ENCODE peak calls at places on chromosomes 3 and 15, in four cellular contexts. C, E, F and T are unnamed samples.
A peak's percentile ranks its signal among the peaks of the same experiment; 100 is the strongest.

GRCh38 chr3:184896336-184896735 is 84.4 kb downstream of the VPS8 start:
- DNase-seq in C (no peak), E (no peak), F (no peak), T (no peak)

GRCh38 chr15:43239732-43240491 is 19.1 kb upstream of the EPB42 start:
- DNase-seq in C (no peak), E (no peak), F (no peak), T (no peak)

GRCh38 chr3:15766406-15766805 is 31.4 kb downstream of the ANKRD28 start:
- DNase-seq in C (no peak), E (no peak), F (no peak), T (no peak)

GRCh38 chr3:58473275-58473674 is 18.6 kb upstream of the KCTD6 start:
- DNase-seq in C (no peak), E (no peak), F (no peak), T (no peak)

GRCh38 chr3:174440350-174440716 is 418.8 kb upstream of the NAALADL2 start:
- DNase-seq in C (no peak), E (no peak), F (no peak), T (no peak)

GRCh38 chr3:21435871-21436270 is 315.1 kb downstream of the ZNF385D start:
- DNase-seq in C (no peak), E (no peak), F (no peak), T (no peak)

GRCh38 chr3:16550305-16550675 is 36.8 kb upstream of the RFTN1 start:
- DNase-seq in C (peak; percentile 57), E (no peak), F (no peak), T (no peak)

GRCh38 chr3:37443363-37444035 is 269.1 kb upstream of the LRRFIP2 start:
- DNase-seq in C (no peak), E (no peak), F (no peak), T (no peak)

GRCh38 chr15:68815598-68815997 is 5.1 kb downstream of the ANP32A start:
- DNase-seq in C (no peak), E (no peak), F (no peak), T (no peak)

GRCh38 chr3:188262913-188263683 is 109.1 kb downstream of the LPP start:
- DNase-seq in C (no peak), E (no peak), F (no peak), T (no peak)

GRCh38 chr3:71168043-71168720 is 415.3 kb downstream of the FOXP1 start:
- DNase-seq in C (no peak), E (no peak), F (no peak), T (no peak)

GRCh38 chr15:52010633-52011595 is 8.1 kb upstream of the MAPK6 start:
- DNase-seq in C (no peak), E (no peak), F (no peak), T (no peak)

GRCh38 chr3:27721717-27722564 is at the start of gene EOMES:
- DNase-seq in C (peak; percentile 84), E (peak; percentile 72), F (no peak), T (peak; percentile 81)

GRCh38 chr3:17982211-17982880 is 239.9 kb upstream of the TBC1D5 start:
- DNase-seq in C (no peak), E (no peak), F (no peak), T (no peak)

GRCh38 chr3:9151240-9151639 is 98.2 kb downstream of the SRGAP3 start:
- DNase-seq in C (no peak), E (no peak), F (no peak), T (no peak)

GRCh38 chr15:37793851-37794250 is 140.6 kb upstream of the TMCO5A start:
- DNase-seq in C (no peak), E (peak; percentile 60), F (no peak), T (no peak)
- TF ChIP-seq CTCF in C (peak; percentile 14), E (peak; percentile 64), F (no peak), T (no peak)

GRCh38 chr3:179687967-179688535 is 35.2 kb downstream of the USP13 start:
- DNase-seq in C (no peak), E (no peak), F (no peak), T (no peak)

GRCh38 chr3:179681492-179682263 is 28.8 kb downstream of the USP13 start:
- DNase-seq in C (no peak), E (no peak), F (no peak), T (no peak)

GRCh38 chr3:179677884-179678283 is 25.0 kb downstream of the USP13 start:
- DNase-seq in C (no peak), E (no peak), F (no peak), T (no peak)

DNA sequence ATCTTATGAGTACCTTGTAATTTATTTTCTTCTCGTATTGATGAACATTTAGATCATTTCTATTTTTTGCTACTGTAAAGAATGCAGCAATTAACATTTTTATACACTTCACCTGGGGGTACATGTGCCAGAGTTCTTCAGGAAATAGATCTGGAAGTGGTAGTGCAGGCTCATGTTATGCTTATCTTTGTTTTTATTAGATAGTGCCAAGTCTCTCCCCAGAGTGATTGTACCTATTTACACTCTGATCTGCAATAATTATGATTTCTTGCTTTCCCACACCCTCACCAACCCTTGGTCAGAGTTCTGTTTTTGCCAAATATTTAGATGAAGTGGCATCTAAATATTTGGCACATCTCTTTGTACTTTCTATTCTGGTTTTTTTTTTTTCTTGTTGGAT is 29.8 kb downstream of the USP13 start:
- DNase-seq in C (no peak), E (no peak), F (no peak), T (no peak)
- TF ChIP-seq TEAD4 in C (no peak), E (no peak), F (no peak), T (no peak)

DNA sequence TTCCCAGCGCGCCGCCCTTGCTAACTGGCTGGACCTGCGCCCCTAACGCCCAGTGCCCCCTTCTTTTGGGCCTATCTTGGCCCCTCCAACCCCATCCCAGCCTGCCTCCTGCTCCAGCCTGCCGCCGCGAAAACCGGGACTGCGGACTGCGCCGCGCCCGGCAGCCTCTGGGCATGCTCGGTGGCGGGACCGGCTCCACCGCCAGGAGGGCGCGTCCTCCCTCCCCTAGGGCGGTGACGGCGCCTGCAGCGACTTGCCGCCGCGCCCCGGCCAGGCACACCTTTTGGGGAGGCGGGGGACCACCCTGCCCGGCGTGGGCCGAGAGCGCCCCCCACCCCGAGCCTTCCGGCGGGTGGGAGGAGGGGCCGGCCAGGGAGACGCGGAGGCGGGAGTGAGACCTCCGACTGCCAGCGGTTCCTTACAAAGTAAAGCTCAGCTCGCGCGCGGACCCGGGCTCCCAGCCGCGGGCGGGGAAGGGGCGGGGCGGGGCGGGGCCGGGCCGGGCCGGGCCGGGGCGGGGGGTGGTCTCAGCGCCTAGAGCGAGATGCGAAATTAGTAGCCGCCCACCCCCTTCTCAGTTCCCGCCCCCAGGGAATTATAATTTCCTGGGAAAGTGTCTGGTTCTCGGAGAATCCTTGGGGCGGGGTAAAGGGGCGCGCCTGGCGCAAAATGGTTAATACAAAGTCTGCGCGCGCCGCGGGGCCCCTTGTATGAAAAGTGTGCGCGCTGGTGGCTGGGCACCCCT is 225.0 kb upstream of the IL12A start:
- DNase-seq in C (peak; percentile 87), E (peak; percentile 87), F (peak; percentile 68), T (peak; percentile 81)
- TF ChIP-seq CTCF in C (peak; percentile 24), E (peak; percentile 29), F (no peak), T (no peak)

GRCh38 chr3:119664850-119665379 is 4.5 kb upstream of the POPDC2 start:
- DNase-seq in C (no peak), E (no peak), F (no peak), T (no peak)

GRCh38 chr3:119673875-119674274 is 3.3 kb downstream of the COX17 start:
- DNase-seq in C (no peak), E (no peak), F (no peak), T (no peak)

GRCh38 chr3:119665954-119666559 is 5.7 kb upstream of the POPDC2 start:
- DNase-seq in C (no peak), E (no peak), F (no peak), T (no peak)

GRCh38 chr3:119672791-119673190 is 4.4 kb downstream of the COX17 start:
- DNase-seq in C (no peak), E (no peak), F (no peak), T (no peak)

DNA sequence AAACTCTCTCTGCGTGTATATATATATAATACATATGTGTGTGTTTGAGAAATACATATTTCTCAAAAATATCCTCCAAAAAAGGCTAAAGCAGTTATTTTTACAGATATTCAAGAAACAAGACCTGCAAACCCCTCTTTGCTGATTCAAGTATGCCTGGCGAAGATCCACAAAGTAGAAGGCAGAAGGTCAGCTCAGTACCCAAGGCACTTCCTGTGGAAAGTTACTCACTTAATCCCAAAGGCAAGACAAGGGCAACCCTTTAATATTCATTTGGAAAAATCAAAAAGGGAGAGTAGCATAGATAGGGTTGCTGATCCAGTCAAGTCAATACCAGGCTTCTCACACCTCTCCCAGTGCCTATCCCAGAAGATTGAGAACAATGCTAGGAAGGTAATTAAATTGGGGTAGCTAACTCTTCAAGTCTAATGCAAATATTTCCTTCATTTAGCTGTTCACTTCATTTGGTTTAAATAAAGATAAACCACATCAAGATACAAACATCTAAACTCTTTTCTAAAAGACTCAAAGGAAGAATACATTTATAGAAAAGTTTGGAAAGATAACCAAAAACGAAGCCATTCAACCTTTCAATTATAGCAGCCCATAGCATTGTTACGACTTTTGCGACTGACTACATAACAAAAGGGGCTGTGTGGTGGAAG is 7.2 kb downstream of the COX17 start:
- DNase-seq in C (no peak), E (no peak), F (no peak), T (no peak)
- TF ChIP-seq TEAD4 in C (no peak), E (no peak), F (no peak), T (no peak)

GRCh38 chr3:132803889-132804288 is 81.7 kb upstream of the NPHP3 start:
- DNase-seq in C (peak; percentile 49), E (peak; percentile 9), F (no peak), T (peak; percentile 18)
- TF ChIP-seq CTCF in C (peak; percentile 56), E (no peak), F (peak; percentile 24), T (no peak)

DNA sequence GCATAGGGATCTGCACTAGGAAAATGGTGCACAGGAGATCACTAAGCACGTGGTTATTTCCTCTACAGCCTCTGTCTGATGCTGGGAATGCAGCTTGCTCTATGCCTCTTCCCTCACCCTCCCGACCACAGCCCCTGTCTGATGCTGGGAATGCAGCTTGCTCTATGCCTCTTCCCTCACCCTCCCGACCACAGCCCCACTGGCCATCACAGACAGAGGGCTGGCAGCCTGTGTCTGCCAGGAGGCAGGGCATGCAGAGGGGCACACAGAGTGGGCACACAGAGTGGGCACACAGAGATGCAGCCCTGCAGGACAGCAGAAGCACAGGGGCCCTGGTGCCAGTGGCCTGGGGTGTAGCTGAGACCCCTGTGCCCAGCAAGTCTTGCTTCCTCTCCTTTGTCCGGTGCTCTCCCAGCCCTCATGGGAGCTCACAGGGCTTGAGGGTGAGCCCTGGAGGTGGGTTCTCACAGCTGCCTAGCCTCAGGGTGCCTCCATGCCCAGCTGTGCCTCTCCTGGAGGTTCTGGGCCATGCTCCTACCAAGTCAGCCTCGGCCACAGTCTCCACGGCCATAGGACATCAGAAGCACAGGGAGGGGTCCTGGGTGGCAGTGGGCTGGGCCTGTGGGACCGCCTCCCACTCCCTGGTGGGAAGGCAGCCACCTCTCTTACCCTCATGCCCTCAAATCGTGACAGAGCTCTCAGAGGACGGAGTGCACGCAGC is 65.8 kb downstream of the EXOG start:
- DNase-seq in C (no peak), E (no peak), F (no peak), T (no peak)
- TF ChIP-seq TEAD4 in C (no peak), E (no peak), F (no peak), T (no peak)

DNA sequence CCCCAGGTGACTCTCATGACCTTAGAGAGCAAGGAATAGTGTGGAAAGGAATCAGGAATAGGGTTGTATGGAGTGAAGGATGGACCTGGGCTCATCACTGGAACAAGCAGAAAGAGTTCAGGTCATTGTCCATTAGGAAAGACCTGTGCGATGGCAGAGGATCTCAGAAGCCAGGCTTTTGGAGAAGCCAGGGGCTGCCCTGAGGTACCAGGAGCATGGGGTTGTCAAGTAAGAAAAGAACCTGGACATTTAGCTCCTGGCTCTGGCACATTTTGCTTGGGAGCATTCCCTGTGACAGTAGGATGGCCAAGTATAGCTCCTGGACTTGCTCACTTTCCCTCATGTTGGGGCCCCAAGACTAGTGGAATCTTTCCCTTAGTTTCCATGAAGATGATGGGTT is 52.9 kb upstream of the MANF start:
- DNase-seq in C (no peak), E (no peak), F (no peak), T (no peak)
- TF ChIP-seq CTCF in C (no peak), E (no peak), F (no peak), T (no peak)